ENCODE peak calls at places on chromosome 16, in four cellular contexts. O is IMR-90, T is GM12878, I is K562. E is an unnamed sample.
A peak's percentile ranks its signal among the peaks of the same experiment; 100 is the strongest.

GRCh38 chr16:67530013-67530939 is 1.6 kb downstream of the RIPOR1 start:
- DNase-seq in O (peak; percentile 76), T (no peak), I (peak; percentile 47), E (peak; percentile 48)

GRCh38 chr16:58030136-58030840 is 4.7 kb downstream of the MMP15 start:
- DNase-seq in O (no peak), T (no peak), I (no peak), E (no peak)

GRCh38 chr16:56330476-56330875 is 94.9 kb downstream of the AMFR start:
- DNase-seq in O (no peak), T (no peak), I (no peak), E (no peak)

GRCh38 chr16:67454104-67454503 is 23.2 kb downstream of the HSD11B2 start:
- DNase-seq in O (no peak), T (no peak), I (no peak), E (no peak)

GRCh38 chr16:56344518-56345405 is 80.6 kb downstream of the AMFR start:
- DNase-seq in O (no peak), T (no peak), I (no peak), E (no peak)

GRCh38 chr16:24854607-24855171 is 8.9 kb downstream of the SLC5A11 start:
- DNase-seq in O (no peak), T (no peak), I (no peak), E (no peak)

GRCh38 chr16:4324871-4325740 is 9.2 kb downstream of the GLIS2 start:
- DNase-seq in O (no peak), T (no peak), I (no peak), E (no peak)

GRCh38 chr16:48950184-48950583 is 331.5 kb downstream of the CBLN1 start:
- DNase-seq in O (peak; percentile 44), T (no peak), I (no peak), E (no peak)

GRCh38 chr16:11668590-11669379 is 530 bp downstream of the SNN start:
- DNase-seq in O (no peak), T (no peak), I (no peak), E (no peak)

GRCh38 chr16:3469736-3470135 is 25.6 kb downstream of the C16orf90 start:
- DNase-seq in O (no peak), T (no peak), I (no peak), E (no peak)

GRCh38 chr16:82653550-82654511 is 27.1 kb downstream of the CDH13 start:
- DNase-seq in O (peak; percentile 95), T (peak; percentile 90), I (no peak), E (peak; percentile 84)
- TF ChIP-seq FOS in O (peak; percentile 81), T (no peak), I (no peak), E (peak; percentile 98)

GRCh38 chr16:82024274-82024673 is 10.8 kb upstream of the HSD17B2 start:
- DNase-seq in O (no peak), T (no peak), I (no peak), E (no peak)
- TF ChIP-seq FOS in O (no peak), T (no peak), I (no peak), E (no peak)

GRCh38 chr16:1862394-1862793 is 9.6 kb downstream of the MEIOB start:
- DNase-seq in O (no peak), T (no peak), I (no peak), E (no peak)

GRCh38 chr16:1859650-1860049 is 12.3 kb downstream of the MEIOB start:
- DNase-seq in O (no peak), T (no peak), I (no peak), E (no peak)

GRCh38 chr16:1865902-1866690 is 5.9 kb downstream of the MEIOB start:
- DNase-seq in O (no peak), T (no peak), I (no peak), E (no peak)

GRCh38 chr16:1861730-1862129 is 10.2 kb downstream of the MEIOB start:
- DNase-seq in O (no peak), T (no peak), I (no peak), E (no peak)

DNA sequence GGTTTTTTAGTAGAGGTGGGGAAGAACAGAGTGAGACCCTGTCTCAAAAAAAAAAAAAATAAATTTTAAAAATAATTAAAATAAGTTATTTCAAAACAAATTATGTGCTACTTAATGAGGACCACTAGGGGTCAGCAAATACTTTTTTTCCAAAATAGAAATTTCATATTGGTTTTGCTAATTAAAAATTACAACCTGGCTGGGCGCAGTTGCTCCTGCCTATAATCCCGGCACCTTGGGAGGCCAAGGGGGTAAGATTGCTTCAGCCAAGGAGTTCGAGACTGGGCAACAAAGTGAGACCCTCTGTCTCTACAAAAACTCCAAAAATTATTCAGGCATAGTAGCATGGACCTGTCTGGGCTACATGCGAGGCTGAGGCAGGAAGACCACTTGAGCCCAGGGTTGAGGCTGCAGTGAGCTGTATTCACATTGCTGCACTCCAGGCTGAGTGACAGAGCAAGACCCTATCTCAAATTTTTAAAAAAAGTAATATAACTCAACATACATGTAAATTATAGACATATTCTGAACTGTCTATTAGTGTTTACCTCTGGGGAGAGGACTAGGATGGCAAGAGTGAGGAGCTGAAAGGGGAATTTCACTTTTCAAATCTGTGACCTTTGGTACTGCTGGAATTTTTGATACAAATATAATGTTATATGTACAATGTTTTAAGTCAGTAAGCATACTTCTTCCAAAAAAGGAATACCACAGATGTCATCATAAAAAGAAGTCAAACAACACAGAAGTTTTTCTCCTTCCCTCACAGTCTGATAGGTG is 8.1 kb downstream of the MEIOB start:
- DNase-seq in O (peak; percentile 44), T (no peak), I (no peak), E (peak; percentile 51)
- TF ChIP-seq FOS in O (no peak), T (no peak), I (no peak), E (no peak)

GRCh38 chr16:29663020-29663828 is at the start of gene SPN:
- DNase-seq in O (no peak), T (no peak), I (peak; percentile 93), E (no peak)

GRCh38 chr16:29664133-29664912 is 1.3 kb downstream of the SPN start:
- DNase-seq in O (no peak), T (no peak), I (peak; percentile 74), E (no peak)

GRCh38 chr16:29662000-29662728 is 883 bp upstream of the SPN start:
- DNase-seq in O (no peak), T (peak; percentile 72), I (no peak), E (no peak)

GRCh38 chr16:29663829-29664132 is 734 bp downstream of the SPN start:
- DNase-seq in O (no peak), T (no peak), I (no peak), E (no peak)

DNA sequence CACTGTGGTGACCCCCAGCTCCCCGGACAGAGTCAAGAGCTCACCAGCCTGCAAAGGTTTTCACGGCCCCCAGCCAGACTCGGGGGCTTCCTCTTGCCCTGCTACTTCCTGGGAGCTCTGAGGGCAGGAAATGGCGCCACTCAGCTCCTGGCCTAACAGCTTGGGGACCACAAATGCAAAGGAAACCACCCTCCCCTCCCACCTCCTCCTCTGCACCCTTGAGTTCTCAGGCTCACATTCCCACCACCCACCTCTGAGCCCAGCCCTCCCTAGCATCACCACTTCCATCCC is 373 bp upstream of the SPN start:
- DNase-seq in O (no peak), T (peak; percentile 88), I (peak; percentile 50), E (no peak)
- TF ChIP-seq FOS in O (no peak), T (no peak), I (no peak), E (no peak)

GRCh38 chr16:88686439-88687253 is at the start of gene SNAI3:
- DNase-seq in O (peak; percentile 24), T (no peak), I (peak; percentile 97), E (peak; percentile 60)

GRCh38 chr16:88688013-88688778 is 1.9 kb upstream of the SNAI3 start:
- DNase-seq in O (no peak), T (no peak), I (peak; percentile 99), E (no peak)

GRCh38 chr16:88686062-88686438 is 257 bp downstream of the SNAI3 start:
- DNase-seq in O (no peak), T (no peak), I (peak; percentile 63), E (no peak)

GRCh38 chr16:88687676-88688012 is 1.3 kb upstream of the SNAI3 start:
- DNase-seq in O (no peak), T (no peak), I (no peak), E (no peak)

DNA sequence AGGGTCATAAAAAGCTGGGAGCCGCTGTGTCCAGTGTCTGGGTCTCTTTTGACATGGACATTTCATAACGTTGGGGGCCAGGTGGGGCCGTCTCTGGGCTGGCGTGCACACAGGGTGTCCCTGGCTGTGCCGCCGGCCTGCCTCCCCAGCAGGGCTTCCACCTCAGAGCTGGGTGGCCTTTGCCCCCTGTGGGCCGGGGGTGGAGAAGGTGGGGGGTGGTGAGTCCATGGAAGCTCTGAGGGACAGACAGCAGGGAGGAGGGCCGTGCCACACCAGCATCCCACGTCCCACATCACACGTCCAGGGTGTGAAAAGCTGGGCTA is 908 bp upstream of the SNAI3 start:
- DNase-seq in O (no peak), T (no peak), I (no peak), E (no peak)
- TF ChIP-seq FOS in O (no peak), T (no peak), I (no peak), E (no peak)